ENCODE peak calls at places on chromosomes 4 and X, in ten cellular contexts. Z, A, K, Q, S, N, P, X, F and W are unnamed samples.

GRCh38 chr4:24988776-24989175 is 42.0 kb downstream of the LGI2 start:
- DNase-seq in P (peak; percentile 22), F (no peak), N (peak; percentile 65), Z (no peak), S (peak; percentile 60), Q (no peak), A (peak; percentile 13), K (no peak), X (no peak), W (peak; percentile 59)

GRCh38 chr4:86359944-86360478 is at the start of gene MAPK10:
- DNase-seq in A (peak; percentile 4), X (peak; percentile 63), S (peak; percentile 75), Z (peak; percentile 18), P (peak; percentile 64), F (peak; percentile 21), Q (peak; percentile 91), K (peak; percentile 96), N (peak; percentile 21), W (peak; percentile 70)

GRCh38 chrX:119654112-119654531 is 38.8 kb downstream of the SEPTIN6 start:
- DNase-seq in F (no peak), K (peak; percentile 24), Z (peak; percentile 38), X (peak; percentile 62), P (no peak), N (peak; percentile 10), A (no peak), S (no peak), Q (no peak), W (no peak)

GRCh38 chr4:48008021-48008596 is 8.4 kb downstream of the CNGA1 start:
- DNase-seq in N (no peak), K (no peak), Z (no peak), X (no peak), A (no peak), F (no peak), Q (no peak), S (peak; percentile 38), P (no peak), W (peak; percentile 14)

GRCh38 chrX:56113785-56114436 is 118.2 kb upstream of the KLF8 start:
- DNase-seq in A (no peak), S (no peak), P (no peak), X (no peak), K (no peak), F (no peak), Q (no peak), Z (no peak), N (peak; percentile 0), W (no peak)

GRCh38 chr4:11471613-11472012 is 42.9 kb upstream of the HS3ST1 start:
- DNase-seq in K (no peak), Z (peak; percentile 37), P (no peak), F (no peak), S (no peak), A (no peak), Q (peak; percentile 81), N (peak; percentile 41), X (no peak), W (no peak)

GRCh38 chr4:37562592-37562991 is 123.6 kb downstream of the RELL1 start:
- DNase-seq in A (no peak), N (peak; percentile 80), Q (no peak), Z (no peak), S (peak; percentile 80), K (no peak), F (no peak), X (no peak), P (no peak), W (peak; percentile 14)

GRCh38 chr4:14646831-14647230 is 355.4 kb upstream of the CPEB2 start:
- DNase-seq in K (no peak), F (no peak), A (peak; percentile 58), N (peak; percentile 15), Z (no peak), Q (no peak), X (no peak), S (peak; percentile 5), P (no peak), W (peak; percentile 60)

GRCh38 chr4:124322234-124322831 is 390.2 kb downstream of the ANKRD50 start:
- DNase-seq in X (no peak), Z (no peak), A (peak; percentile 32), Q (peak; percentile 24), F (no peak), N (peak; percentile 41), S (peak; percentile 53), K (no peak), P (no peak), W (peak; percentile 37)

GRCh38 chr4:5142726-5143125 is 91.4 kb downstream of the STK32B start:
- DNase-seq in F (no peak), S (peak; percentile 39), N (peak; percentile 34), Q (peak; percentile 9), A (peak; percentile 9), X (no peak), Z (no peak), K (no peak), P (no peak), W (peak; percentile 50)

GRCh38 chrX:21153503-21153902 is 220.7 kb upstream of the CNKSR2 start:
- DNase-seq in A (no peak), X (no peak), P (no peak), Q (no peak), Z (no peak), K (no peak), N (peak; percentile 0), S (no peak), F (no peak), W (peak; percentile 38)

GRCh38 chrX:129791961-129792570 is 12.3 kb downstream of the SASH3 start:
- DNase-seq in S (no peak), A (no peak), P (no peak), Z (no peak), X (no peak), K (no peak), N (no peak), F (no peak), Q (no peak), W (no peak)

GRCh38 chrX:51281758-51282318 is 50.8 kb upstream of the NUDT10 start:
- DNase-seq in Q (no peak), K (no peak), A (no peak), S (no peak), N (peak; percentile 18), P (no peak), X (no peak), F (no peak), Z (no peak), W (no peak)

GRCh38 chrX:15146515-15146914 is 123.4 kb downstream of the ASB9 start:
- DNase-seq in F (no peak), S (peak; percentile 33), P (no peak), A (peak; percentile 6), Q (peak; percentile 12), N (peak; percentile 3), X (no peak), Z (peak; percentile 41), K (no peak), W (no peak)

GRCh38 chr4:128600996-128601857 is 208.3 kb upstream of the JADE1 start:
- DNase-seq in N (peak; percentile 95), P (no peak), A (peak; percentile 88), K (peak; percentile 30), Q (no peak), X (no peak), S (peak; percentile 97), Z (no peak), F (no peak), W (peak; percentile 95)

GRCh38 chr4:133233922-133234321 is 84.8 kb downstream of the PCDH10 start:
- DNase-seq in P (no peak), F (no peak), S (no peak), Z (no peak), N (no peak), K (no peak), A (no peak), X (peak; percentile 52), Q (no peak), W (no peak)

GRCh38 chr4:152537881-152538280 is 2.0 kb upstream of the FBXW7 start:
- DNase-seq in F (no peak), A (no peak), K (no peak), P (no peak), X (no peak), Q (no peak), Z (no peak), N (no peak), S (no peak), W (no peak)

GRCh38 chr4:80423553-80424224 is 88.2 kb downstream of the CFAP299 start:
- DNase-seq in Q (no peak), K (no peak), S (no peak), A (no peak), P (no peak), F (no peak), Z (no peak), X (no peak), N (no peak), W (no peak)

GRCh38 chr4:3623106-3623505 is 90.9 kb upstream of the LRPAP1 start:
- DNase-seq in S (no peak), F (no peak), N (no peak), Z (no peak), P (no peak), Q (no peak), A (no peak), K (no peak), X (peak; percentile 15), W (no peak)